ENCODE peak calls at places on chromosomes 12 and 14, in four cellular contexts. X is HepG2, C is GM12878, W is WTC11. S is an unnamed sample.

GRCh38 chr12:6458281-6459003 is 6.6 kb downstream of the TAPBPL start:
- DNase-seq in X (no peak), C (no peak), W (no peak), S (no peak)

GRCh38 chr12:116892741-116893140 is 11.5 kb upstream of the HRK start:
- DNase-seq in X (no peak), C (no peak), W (no peak), S (no peak)

GRCh38 chr14:95787941-95788340 is 74.0 kb upstream of the TCL1A start:
- DNase-seq in X (no peak), C (no peak), W (no peak), S (no peak)

GRCh38 chr12:88153959-88154358 is 11.9 kb downstream of the TMTC3 start:
- DNase-seq in X (peak), C (no peak), W (no peak), S (no peak)

GRCh38 chr12:42145552-42146215 is 1.0 kb upstream of the GXYLT1 start:
- DNase-seq in W (no peak), C (no peak), X (no peak), S (peak)

GRCh38 chr14:51082394-51082793 is 12.5 kb downstream of the TRIM9 start:
- DNase-seq in C (no peak), X (no peak), W (no peak), S (no peak)

GRCh38 chr14:68526420-68527105 is 266.3 kb downstream of the ZFP36L1 start:
- DNase-seq in W (no peak), C (no peak), X (no peak), S (no peak)

GRCh38 chr14:71328183-71328582 is 420.9 kb downstream of the PCNX1 start:
- DNase-seq in W (no peak), X (no peak), C (peak), S (no peak)

GRCh38 chr12:97386133-97386581 is 76.4 kb upstream of the RMST start:
- DNase-seq in W (no peak), X (peak), C (no peak), S (no peak)

GRCh38 chr14:54138354-54139038 is 181.9 kb upstream of the BMP4 start:
- DNase-seq in W (no peak), C (no peak), X (peak), S (no peak)

GRCh38 chr14:74952697-74953484 is 2.5 kb downstream of the PGF start:
- DNase-seq in C (no peak), W (no peak), X (no peak), S (no peak)

GRCh38 chr12:130117256-130117655 is 45.0 kb upstream of the FZD10 start:
- DNase-seq in C (no peak), W (no peak), X (no peak), S (no peak)

GRCh38 chr12:109523504-109523903 is 46.1 kb downstream of the UBE3B start:
- DNase-seq in W (no peak), X (no peak), C (no peak), S (no peak)

GRCh38 chr14:36383674-36384421 is 63.4 kb upstream of the MBIP start:
- DNase-seq in C (no peak), W (no peak), X (no peak), S (no peak)

GRCh38 chr14:104794641-104795467 is 694 bp downstream of the AKT1 start:
- DNase-seq in C (no peak), W (no peak), X (no peak), S (peak)

GRCh38 chr12:125491585-125491984 is 426.4 kb downstream of the AACS start:
- DNase-seq in W (no peak), C (no peak), X (no peak), S (no peak)

GRCh38 chr12:61694214-61694613 is 566.0 kb upstream of the USP15 start:
- DNase-seq in C (no peak), W (no peak), X (no peak), S (no peak)

GRCh38 chr14:99667821-99668220 is 16.3 kb upstream of the CYP46A1 start:
- DNase-seq in X (no peak), C (no peak), W (no peak), S (no peak)
- TF ChIP-seq ATF2 in X (no peak), C (no peak), W (no peak), S (no peak)

DNA sequence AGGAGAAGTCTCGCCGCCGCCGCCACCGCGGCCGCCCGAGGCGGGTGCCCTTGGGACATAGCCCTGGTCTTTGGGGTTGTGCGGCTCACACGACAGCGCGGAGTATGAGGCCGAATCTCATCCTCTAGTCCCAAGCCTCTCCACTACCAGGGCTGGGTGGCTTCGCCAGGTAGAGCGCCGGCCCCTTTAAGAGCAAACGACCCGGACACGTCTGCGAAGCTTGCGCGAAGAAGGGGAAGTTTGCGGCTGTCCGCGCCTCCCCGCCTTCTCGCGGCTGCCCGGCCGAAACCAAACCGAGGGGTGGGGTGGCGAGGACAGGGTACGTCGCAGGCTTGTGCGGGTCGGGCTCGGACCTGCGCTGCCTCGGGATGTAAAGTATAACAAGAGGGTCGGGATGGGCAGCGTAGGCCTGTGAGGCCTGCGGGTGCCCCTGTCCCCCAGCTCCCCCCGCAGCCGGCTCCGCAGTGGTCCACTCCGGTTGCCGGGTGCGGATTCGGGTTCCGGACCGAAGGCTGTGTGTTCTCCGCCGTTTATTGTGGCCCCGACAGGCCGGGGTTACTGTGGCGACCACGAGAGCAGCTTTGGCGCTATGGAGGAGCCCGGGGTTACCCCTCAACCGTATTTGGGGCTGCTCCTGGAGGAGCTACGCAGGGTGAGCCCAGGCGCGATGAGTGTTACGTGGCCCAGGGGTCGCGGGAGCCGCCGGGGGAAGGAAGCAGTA is 33.3 kb downstream of the MIA2 start:
- DNase-seq in X (peak), C (no peak), W (peak), S (peak)
- TF ChIP-seq TCF7 in X (peak), C (no peak), W (no peak), S (no peak)

GRCh38 chr12:1842905-1843640 is 22.7 kb downstream of the LRTM2 start:
- DNase-seq in X (no peak), C (no peak), W (peak), S (no peak)
- TF ChIP-seq ATF2 in X (no peak), C (no peak), W (no peak), S (no peak)

GRCh38 chr12:14841761-14842160 is 1.6 kb downstream of the ART4 start:
- DNase-seq in C (no peak), X (peak), W (no peak), S (no peak)
- TF ChIP-seq TCF7 in C (no peak), X (no peak), W (no peak), S (no peak)

S was measured in K562.